ENCODE peak calls at places on chromosomes 13 and 19, in five cellular contexts. P is fibroblast of lung, E is ovary, I is mucosa of descending colon, F is left lung. K is an unnamed sample.

GRCh38 chr19:33392341-33393285 is 19.1 kb downstream of the CEBPG start:
- DNase-seq in P (no peak), E (peak; percentile 70), I (peak; percentile 69), F (peak; percentile 34), K (no peak)

GRCh38 chr13:20492641-20493040 is 33.0 kb downstream of the CRYL1 start:
- DNase-seq in P (peak; percentile 45), E (no peak), I (no peak), F (no peak), K (no peak)

GRCh38 chr19:46537136-46538097 is 41.8 kb upstream of the PNMA8B start:
- DNase-seq in P (peak; percentile 19), E (no peak), I (no peak), F (no peak), K (peak; percentile 24)

GRCh38 chr13:80871481-80871880 is 530.6 kb upstream of the SPRY2 start:
- DNase-seq in P (peak; percentile 67), E (no peak), I (no peak), F (no peak), K (no peak)

GRCh38 chr13:99376132-99376531 is 68.9 kb upstream of the GPR183 start:
- DNase-seq in P (no peak), E (no peak), I (peak; percentile 73), F (peak; percentile 76), K (no peak)

GRCh38 chr19:32676895-32677359 is 1.3 kb downstream of the RGS9BP start:
- DNase-seq in P (no peak), E (no peak), I (no peak), F (no peak), K (no peak)

GRCh38 chr13:43126420-43126819 is 103.0 kb downstream of the DNAJC15 start:
- DNase-seq in P (no peak), E (no peak), I (no peak), F (no peak), K (no peak)

GRCh38 chr13:73001971-73002370 is 56.8 kb upstream of the KLF5 start:
- DNase-seq in P (no peak), E (no peak), I (no peak), F (no peak), K (no peak)

GRCh38 chr19:35816262-35816661 is 3.6 kb upstream of the PRODH2 start:
- DNase-seq in P (no peak), E (no peak), I (no peak), F (no peak), K (no peak)

GRCh38 chr19:11020982-11021759 is 60.3 kb downstream of the SMARCA4 start:
- DNase-seq in P (no peak), E (no peak), I (no peak), F (no peak), K (no peak)

GRCh38 chr19:53394522-53394973 is 401 bp upstream of the ZNF765 start:
- DNase-seq in P (peak; percentile 69), E (peak; percentile 60), I (peak; percentile 64), F (peak; percentile 52), K (peak; percentile 77)

GRCh38 chr13:98443329-98443728 is 133.6 kb downstream of the STK24 start:
- DNase-seq in P (peak; percentile 76), E (no peak), I (no peak), F (no peak), K (no peak)

GRCh38 chr19:45939792-45940514 is 25.4 kb upstream of the NANOS2 start:
- DNase-seq in P (no peak), E (no peak), I (peak; percentile 21), F (no peak), K (no peak)

GRCh38 chr13:111429064-111429558 is 108.7 kb downstream of the TEX29 start:
- DNase-seq in P (peak; percentile 1), E (no peak), I (no peak), F (no peak), K (no peak)

GRCh38 chr13:33782631-33783030 is 35.3 kb upstream of the RFC3 start:
- DNase-seq in P (no peak), E (no peak), I (no peak), F (no peak), K (no peak)

GRCh38 chr13:113951246-113951999 is 22.5 kb downstream of the C13orf46 start:
- DNase-seq in P (peak; percentile 42), E (peak; percentile 86), I (peak; percentile 85), F (peak; percentile 83), K (peak; percentile 92)

GRCh38 chr19:34985249-34986022 is 14.7 kb upstream of the GRAMD1A start:
- DNase-seq in P (peak; percentile 43), E (no peak), I (no peak), F (peak; percentile 61), K (peak; percentile 78)

GRCh38 chr13:102983496-102983895 is 82.7 kb downstream of the SLC10A2 start:
- DNase-seq in P (no peak), E (no peak), I (no peak), F (no peak), K (no peak)

GRCh38 chr19:3544742-3545668 is 6.0 kb downstream of the TEKTIP1 start:
- DNase-seq in P (no peak), E (peak; percentile 69), I (peak; percentile 75), F (peak; percentile 72), K (peak; percentile 82)

GRCh38 chr13:32587014-32587773 is 942 bp downstream of the PDS5B start:
- DNase-seq in P (peak; percentile 71), E (peak; percentile 84), I (peak; percentile 80), F (peak; percentile 84), K (peak; percentile 81)

GRCh38 chr13:24097064-24097463 is 63.5 kb upstream of the SPATA13 start:
- DNase-seq in P (peak; percentile 36), E (no peak), I (no peak), F (no peak), K (no peak)

GRCh38 chr13:35485451-35485850 is 9.0 kb upstream of the MAB21L1 start:
- DNase-seq in P (no peak), E (no peak), I (no peak), F (no peak), K (no peak)

GRCh38 chr13:80215368-80215767 is 125.6 kb downstream of the SPRY2 start:
- DNase-seq in P (peak; percentile 82), E (no peak), I (no peak), F (no peak), K (no peak)

GRCh38 chr13:107680115-107680514 is 535.2 kb downstream of the LIG4 start:
- DNase-seq in P (no peak), E (no peak), I (no peak), F (no peak), K (no peak)

DNA sequence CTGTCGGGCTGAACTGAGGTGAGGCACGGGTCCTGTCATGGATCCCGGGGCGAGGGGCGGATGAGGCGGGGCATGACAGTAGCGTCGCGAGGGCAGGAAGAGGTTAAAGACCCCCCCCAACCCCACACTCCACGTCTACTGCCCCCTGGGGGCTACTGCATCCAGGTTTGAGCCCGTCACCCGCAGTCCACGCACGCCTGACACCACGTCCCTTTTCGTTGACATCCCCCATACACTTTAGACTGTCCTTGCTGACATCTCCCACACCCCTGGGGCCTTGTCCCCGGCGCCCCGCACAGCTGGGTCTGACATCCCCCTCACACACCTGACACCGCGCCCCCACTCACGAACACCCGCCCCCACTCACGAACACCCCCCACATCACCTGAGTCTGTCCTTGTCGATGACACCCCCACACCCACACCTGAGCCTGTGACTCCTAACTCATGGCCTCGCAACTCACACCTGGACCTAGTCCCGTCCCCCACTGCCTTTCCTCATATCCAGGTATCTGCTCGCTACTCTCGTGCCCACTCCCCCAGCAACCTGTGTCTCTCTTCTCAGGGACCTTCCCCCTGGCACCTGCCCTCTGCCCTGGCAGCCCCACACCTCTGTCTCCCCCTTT is 416 bp downstream of the SLC25A42 start:
- DNase-seq in P (no peak), E (no peak), I (no peak), F (no peak), K (no peak)
- TF ChIP-seq CTCF in P (no peak), E (no peak), I (no peak), F (no peak), K (peak; percentile 15)

DNA sequence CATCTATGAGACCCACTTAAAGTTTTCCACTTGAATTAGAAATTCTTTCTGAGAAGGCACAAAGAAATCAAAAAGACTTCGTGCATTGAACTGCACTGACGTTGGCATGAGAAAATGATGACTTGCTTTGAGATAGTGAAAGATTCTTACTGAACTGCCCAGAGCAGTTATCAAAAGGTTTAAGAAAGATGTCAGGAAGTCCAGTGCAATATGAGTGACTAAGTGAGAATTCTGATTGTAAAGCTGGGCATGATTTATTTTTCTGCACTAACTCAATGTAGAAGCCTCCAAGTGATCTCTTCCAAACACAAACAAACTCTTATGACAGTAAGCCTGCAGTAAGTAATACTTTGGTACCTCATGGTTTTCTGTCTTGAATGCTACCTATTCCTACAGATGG is 52.1 kb downstream of the SERTM1 start:
- DNase-seq in P (no peak), E (no peak), I (no peak), F (no peak), K (no peak)
- H3K36me3 ChIP-seq in P (no peaks in the 10 kb centered on the region), E (no peaks in the 10 kb centered on the region), I (no peaks in the 10 kb centered on the region), F (no peaks in the 10 kb centered on the region), K (no peaks in the 10 kb centered on the region)

GRCh38 chr13:110012102-110012739 is 225.8 kb upstream of the IRS2 start:
- DNase-seq in P (peak; percentile 100), E (no peak), I (no peak), F (peak; percentile 39), K (no peak)
- H3K4me1 ChIP-seq in P (peaks cover 21% of the 10 kb centered on the region), E (no peaks in the 10 kb centered on the region), I (no peaks in the 10 kb centered on the region), F (no peaks in the 10 kb centered on the region), K (peaks cover under 1% of the 10 kb centered on the region)

DNA sequence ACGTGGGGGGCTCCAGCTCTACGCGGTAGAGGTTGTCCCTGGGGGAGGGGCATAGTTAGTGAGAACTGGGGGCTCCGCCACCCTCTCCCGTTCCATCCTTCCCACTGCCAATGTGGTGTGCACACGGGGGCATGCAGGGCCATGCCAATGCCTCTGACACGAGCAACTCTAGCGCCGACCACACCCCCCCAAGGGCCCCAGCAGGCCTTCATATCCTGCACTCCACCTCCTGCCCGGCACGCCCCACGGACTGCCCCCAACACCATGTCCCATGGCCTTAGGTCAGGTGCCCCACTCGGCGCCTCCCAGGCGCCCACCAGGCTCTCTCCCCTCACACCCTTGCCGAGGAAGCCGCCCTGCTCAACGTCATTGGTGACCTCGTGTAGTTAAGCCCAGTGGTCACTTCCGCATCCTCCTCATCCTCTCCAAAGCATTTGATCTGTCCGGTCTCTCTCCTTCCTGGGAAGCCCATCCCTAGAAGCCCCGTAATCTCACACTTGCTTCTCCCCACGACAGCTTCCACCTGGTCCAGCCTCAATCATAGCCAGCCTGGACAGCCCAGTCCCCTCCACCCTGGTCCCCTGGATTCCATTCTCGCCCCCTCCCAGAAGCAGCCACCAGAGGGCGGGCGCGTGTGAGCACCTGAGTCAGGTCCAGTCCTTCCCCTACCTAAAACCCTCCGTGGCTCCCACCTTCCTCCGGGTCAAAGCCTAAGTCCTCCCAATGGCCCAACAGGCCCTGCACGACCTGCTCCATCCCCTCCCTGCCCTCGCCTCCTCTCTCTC is 2.1 kb downstream of the SEMA6B start:
- DNase-seq in P (no peak), E (peak; percentile 23), I (no peak), F (no peak), K (no peak)
- TF ChIP-seq CTCF in P (no peak), E (no peak), I (no peak), F (no peak), K (no peak)

GRCh38 chr13:110197041-110197440 is 109.9 kb downstream of the COL4A1 start:
- DNase-seq in P (no peak), E (no peak), I (no peak), F (no peak), K (peak; percentile 49)

GRCh38 chr13:110197471-110197870 is 109.5 kb downstream of the COL4A1 start:
- DNase-seq in P (no peak), E (no peak), I (no peak), F (no peak), K (no peak)

GRCh38 chr13:110199046-110199831 is 107.7 kb downstream of the COL4A1 start:
- DNase-seq in P (no peak), E (peak; percentile 37), I (no peak), F (no peak), K (peak; percentile 48)

GRCh38 chr13:110201114-110201513 is 105.8 kb downstream of the COL4A1 start:
- DNase-seq in P (no peak), E (no peak), I (no peak), F (no peak), K (no peak)

GRCh38 chr13:110200276-110200675 is 106.7 kb downstream of the COL4A1 start:
- DNase-seq in P (no peak), E (no peak), I (no peak), F (no peak), K (no peak)
- H3K36me3 ChIP-seq in P (peaks cover 6% of the 10 kb centered on the region), E (no peaks in the 10 kb centered on the region), I (no peaks in the 10 kb centered on the region), F (peaks cover 45% of the 10 kb centered on the region), K (peaks cover 76% of the 10 kb centered on the region)

K was measured in ascending aorta.